ENCODE peak calls at places on chromosomes 5 and 9, in nine cellular contexts. One of them, this sample, is unnamed.

GRCh38 chr9:6614489-6614888 is 31.0 kb downstream of the GLDC start:
- DNase-seq in SIG-M5: no peak
- DNase-seq in vagina: no peak
- DNase-seq in dermis microvascular lymphatic vessel endothelial cell: no peak
- DNase-seq in H7: no peak
- DNase-seq in ELF-1: no peak
- DNase-seq in EH: no peak
- DNase-seq in neural crest cell: no peak
- DNase-seq in stimulated activated CD4-positive, alpha-beta T cell treated with anti-CD3 and anti-CD28 coated beads, Interleukin-4, amount 100 ng/mL, for 48 hours: no peak
- DNase-seq in this sample: no peak

GRCh38 chr5:151899400-151899799 is 25.3 kb downstream of the GLRA1 start:
- DNase-seq in ELF-1: no peak
- DNase-seq in H7: no peak
- DNase-seq in vagina: no peak
- DNase-seq in SIG-M5: no peak
- DNase-seq in dermis microvascular lymphatic vessel endothelial cell: no peak
- DNase-seq in stimulated activated CD4-positive, alpha-beta T cell treated with anti-CD3 and anti-CD28 coated beads, Interleukin-4, amount 100 ng/mL, for 48 hours: no peak
- DNase-seq in EH: no peak
- DNase-seq in neural crest cell: no peak
- DNase-seq in this sample: no peak

GRCh38 chr5:149060325-149060724 is 2.5 kb downstream of the SH3TC2 start:
- DNase-seq in neural crest cell: no peak
- DNase-seq in vagina: no peak
- DNase-seq in EH: peak
- DNase-seq in SIG-M5: no peak
- DNase-seq in dermis microvascular lymphatic vessel endothelial cell: peak
- DNase-seq in ELF-1: peak
- DNase-seq in stimulated activated CD4-positive, alpha-beta T cell treated with anti-CD3 and anti-CD28 coated beads, Interleukin-4, amount 100 ng/mL, for 48 hours: no peak
- DNase-seq in H7: no peak
- DNase-seq in this sample: no peak

GRCh38 chr5:50947892-50948683 is 281.7 kb downstream of the PARP8 start:
- DNase-seq in EH: no peak
- DNase-seq in ELF-1: no peak
- DNase-seq in vagina: no peak
- DNase-seq in dermis microvascular lymphatic vessel endothelial cell: no peak
- DNase-seq in stimulated activated CD4-positive, alpha-beta T cell treated with anti-CD3 and anti-CD28 coated beads, Interleukin-4, amount 100 ng/mL, for 48 hours: no peak
- DNase-seq in neural crest cell: no peak
- DNase-seq in H7: no peak
- DNase-seq in SIG-M5: no peak
- DNase-seq in this sample: no peak

GRCh38 chr5:116883875-116884274 is 309.3 kb upstream of the SEMA6A start:
- DNase-seq in EH: no peak
- DNase-seq in ELF-1: no peak
- DNase-seq in H7: no peak
- DNase-seq in vagina: no peak
- DNase-seq in neural crest cell: no peak
- DNase-seq in dermis microvascular lymphatic vessel endothelial cell: no peak
- DNase-seq in stimulated activated CD4-positive, alpha-beta T cell treated with anti-CD3 and anti-CD28 coated beads, Interleukin-4, amount 100 ng/mL, for 48 hours: no peak
- DNase-seq in SIG-M5: no peak
- DNase-seq in this sample: no peak

GRCh38 chr9:83957029-83957513 is 22.9 kb downstream of the HNRNPK start:
- DNase-seq in ELF-1: no peak
- DNase-seq in vagina: no peak
- DNase-seq in H7: no peak
- DNase-seq in dermis microvascular lymphatic vessel endothelial cell: no peak
- DNase-seq in SIG-M5: no peak
- DNase-seq in EH: no peak
- DNase-seq in stimulated activated CD4-positive, alpha-beta T cell treated with anti-CD3 and anti-CD28 coated beads, Interleukin-4, amount 100 ng/mL, for 48 hours: no peak
- DNase-seq in neural crest cell: no peak
- DNase-seq in this sample: no peak

GRCh38 chr5:169904059-169904458 is 76.2 kb downstream of the INSYN2B start:
- DNase-seq in stimulated activated CD4-positive, alpha-beta T cell treated with anti-CD3 and anti-CD28 coated beads, Interleukin-4, amount 100 ng/mL, for 48 hours: no peak
- DNase-seq in H7: no peak
- DNase-seq in neural crest cell: no peak
- DNase-seq in ELF-1: no peak
- DNase-seq in EH: no peak
- DNase-seq in SIG-M5: no peak
- DNase-seq in dermis microvascular lymphatic vessel endothelial cell: no peak
- DNase-seq in vagina: no peak
- DNase-seq in this sample: peak

GRCh38 chr9:137611623-137612609 is 6.4 kb downstream of the ARRDC1 start:
- DNase-seq in vagina: peak
- DNase-seq in H7: peak
- DNase-seq in SIG-M5: no peak
- DNase-seq in neural crest cell: no peak
- DNase-seq in ELF-1: peak
- DNase-seq in stimulated activated CD4-positive, alpha-beta T cell treated with anti-CD3 and anti-CD28 coated beads, Interleukin-4, amount 100 ng/mL, for 48 hours: no peak
- DNase-seq in dermis microvascular lymphatic vessel endothelial cell: no peak
- DNase-seq in EH: peak
- DNase-seq in this sample: no peak

GRCh38 chr5:74034738-74035137 is 408.7 kb downstream of the ARHGEF28 start:
- DNase-seq in vagina: no peak
- DNase-seq in stimulated activated CD4-positive, alpha-beta T cell treated with anti-CD3 and anti-CD28 coated beads, Interleukin-4, amount 100 ng/mL, for 48 hours: no peak
- DNase-seq in dermis microvascular lymphatic vessel endothelial cell: no peak
- DNase-seq in H7: no peak
- DNase-seq in EH: peak
- DNase-seq in SIG-M5: no peak
- DNase-seq in neural crest cell: no peak
- DNase-seq in ELF-1: no peak
- DNase-seq in this sample: no peak

GRCh38 chr9:81825831-81826540 is 102.2 kb upstream of the SPATA31D4 start:
- DNase-seq in vagina: no peak
- DNase-seq in SIG-M5: no peak
- DNase-seq in ELF-1: no peak
- DNase-seq in dermis microvascular lymphatic vessel endothelial cell: no peak
- DNase-seq in neural crest cell: no peak
- DNase-seq in EH: peak
- DNase-seq in H7: no peak
- DNase-seq in stimulated activated CD4-positive, alpha-beta T cell treated with anti-CD3 and anti-CD28 coated beads, Interleukin-4, amount 100 ng/mL, for 48 hours: no peak
- DNase-seq in this sample: no peak

GRCh38 chr5:127143722-127144121 is 70.4 kb upstream of the C5orf63 start:
- DNase-seq in H7: no peak
- DNase-seq in ELF-1: no peak
- DNase-seq in EH: no peak
- DNase-seq in stimulated activated CD4-positive, alpha-beta T cell treated with anti-CD3 and anti-CD28 coated beads, Interleukin-4, amount 100 ng/mL, for 48 hours: no peak
- DNase-seq in dermis microvascular lymphatic vessel endothelial cell: no peak
- DNase-seq in vagina: no peak
- DNase-seq in SIG-M5: no peak
- DNase-seq in neural crest cell: no peak
- DNase-seq in this sample: no peak

GRCh38 chr5:10301266-10301665 is 6.4 kb downstream of the CMBL start:
- DNase-seq in EH: no peak
- DNase-seq in dermis microvascular lymphatic vessel endothelial cell: no peak
- DNase-seq in ELF-1: no peak
- DNase-seq in SIG-M5: no peak
- DNase-seq in stimulated activated CD4-positive, alpha-beta T cell treated with anti-CD3 and anti-CD28 coated beads, Interleukin-4, amount 100 ng/mL, for 48 hours: no peak
- DNase-seq in H7: no peak
- DNase-seq in vagina: no peak
- DNase-seq in neural crest cell: no peak
- DNase-seq in this sample: no peak

GRCh38 chr9:123081824-123082223 is 48.4 kb downstream of the GPR21 start:
- DNase-seq in stimulated activated CD4-positive, alpha-beta T cell treated with anti-CD3 and anti-CD28 coated beads, Interleukin-4, amount 100 ng/mL, for 48 hours: no peak
- DNase-seq in dermis microvascular lymphatic vessel endothelial cell: peak
- DNase-seq in neural crest cell: peak
- DNase-seq in ELF-1: peak
- DNase-seq in EH: peak
- DNase-seq in vagina: no peak
- DNase-seq in H7: no peak
- DNase-seq in SIG-M5: no peak
- DNase-seq in this sample: no peak

GRCh38 chr9:1732670-1733069 is 282.5 kb upstream of the SMARCA2 start:
- DNase-seq in SIG-M5: no peak
- DNase-seq in dermis microvascular lymphatic vessel endothelial cell: no peak
- DNase-seq in neural crest cell: no peak
- DNase-seq in ELF-1: no peak
- DNase-seq in vagina: no peak
- DNase-seq in stimulated activated CD4-positive, alpha-beta T cell treated with anti-CD3 and anti-CD28 coated beads, Interleukin-4, amount 100 ng/mL, for 48 hours: no peak
- DNase-seq in EH: no peak
- DNase-seq in H7: no peak
- DNase-seq in this sample: no peak

GRCh38 chr9:34170252-34170915 is 8.5 kb upstream of the UBAP1 start:
- DNase-seq in vagina: no peak
- DNase-seq in H7: no peak
- DNase-seq in EH: no peak
- DNase-seq in ELF-1: no peak
- DNase-seq in stimulated activated CD4-positive, alpha-beta T cell treated with anti-CD3 and anti-CD28 coated beads, Interleukin-4, amount 100 ng/mL, for 48 hours: no peak
- DNase-seq in SIG-M5: no peak
- DNase-seq in neural crest cell: no peak
- DNase-seq in dermis microvascular lymphatic vessel endothelial cell: no peak
- DNase-seq in this sample: no peak

GRCh38 chr5:73564644-73565165 is 734 bp downstream of the ANKRA2 start:
- DNase-seq in vagina: no peak
- DNase-seq in ELF-1: peak
- DNase-seq in H7: peak
- DNase-seq in stimulated activated CD4-positive, alpha-beta T cell treated with anti-CD3 and anti-CD28 coated beads, Interleukin-4, amount 100 ng/mL, for 48 hours: no peak
- DNase-seq in neural crest cell: no peak
- DNase-seq in dermis microvascular lymphatic vessel endothelial cell: peak
- DNase-seq in SIG-M5: no peak
- DNase-seq in EH: peak
- DNase-seq in this sample: no peak

GRCh38 chr9:16205455-16205854 is 652.6 kb downstream of the CCDC171 start:
- DNase-seq in stimulated activated CD4-positive, alpha-beta T cell treated with anti-CD3 and anti-CD28 coated beads, Interleukin-4, amount 100 ng/mL, for 48 hours: no peak
- DNase-seq in SIG-M5: no peak
- DNase-seq in ELF-1: no peak
- DNase-seq in neural crest cell: no peak
- DNase-seq in H7: no peak
- DNase-seq in EH: no peak
- DNase-seq in dermis microvascular lymphatic vessel endothelial cell: no peak
- DNase-seq in vagina: no peak
- DNase-seq in this sample: no peak

This sample was measured in stimulated activated naive B cell treated with anti-CD40 and anti-IgM and Interleukin-4, amounts not matched to agents 10 μg/mL and 1 μg/mL and 100 μg/mL, for 72 hours.